ENCODE peak calls at places on chromosomes 16 and 17, in eight cellular contexts. K is fibroblast of mammary gland, A is GM10248, W is neural crest cell, Z is body of pancreas, X is transverse colon, E is cardiac muscle cell, O is astrocyte of the cerebellum. J is an unnamed sample.

GRCh38 chr16:85431431-85432124 is 181.5 kb upstream of the GSE1 start:
- DNase-seq in K (no peak), A (no peak), W (no peak), Z (no peak), X (peak), E (no peak), O (no peak), J (no peak)

GRCh38 chr17:47013341-47013740 is 34.3 kb upstream of the RPRML start:
- DNase-seq in K (no peak), A (no peak), W (no peak), Z (no peak), X (no peak), E (no peak), O (peak), J (no peak)

GRCh38 chr17:3907483-3908216 is 8.6 kb downstream of the P2RX1 start:
- DNase-seq in K (no peak), A (no peak), W (no peak), Z (peak), X (no peak), E (no peak), O (no peak), J (no peak)

GRCh38 chr17:48818361-48818841 is 1.4 kb upstream of the TTLL6 start:
- DNase-seq in K (no peak), A (no peak), W (no peak), Z (no peak), X (no peak), E (no peak), O (no peak), J (no peak)

GRCh38 chr17:73856585-73856984 is 212.3 kb upstream of the SDK2 start:
- DNase-seq in K (no peak), A (no peak), W (no peak), Z (no peak), X (no peak), E (no peak), O (no peak), J (no peak)

GRCh38 chr16:24971718-24972117 is 43.5 kb downstream of the ARHGAP17 start:
- DNase-seq in K (no peak), A (no peak), W (no peak), Z (no peak), X (no peak), E (peak), O (no peak), J (no peak)

GRCh38 chr17:14201087-14201486 is 35.6 kb downstream of the CDRT15 start:
- DNase-seq in K (peak), A (no peak), W (no peak), Z (no peak), X (peak), E (no peak), O (no peak), J (no peak)

GRCh38 chr17:49249292-49249794 is 18.8 kb upstream of the PHOSPHO1 start:
- DNase-seq in K (no peak), A (no peak), W (no peak), Z (peak), X (no peak), E (peak), O (no peak), J (no peak)

GRCh38 chr16:68062910-68063393 is 22.2 kb upstream of the NFATC3 start:
- DNase-seq in K (no peak), A (no peak), W (no peak), Z (no peak), X (peak), E (no peak), O (no peak), J (no peak)

GRCh38 chr17:66737524-66737923 is 97.4 kb upstream of the CACNG5 start:
- DNase-seq in K (peak), A (no peak), W (peak), Z (peak), X (no peak), E (peak), O (peak), J (no peak)
- TF ChIP-seq CTCF in K (no peak), A (no peak), W (peak), Z (no peak), X (no peak), E (peak), O (peak), J (no peak)

GRCh38 chr17:76451480-76451879 is 1.5 kb downstream of the UBE2O start:
- DNase-seq in K (no peak), A (no peak), W (no peak), Z (no peak), X (no peak), E (no peak), O (no peak), J (no peak)

GRCh38 chr17:76449126-76449525 is 3.8 kb downstream of the UBE2O start:
- DNase-seq in K (peak), A (no peak), W (no peak), Z (no peak), X (no peak), E (no peak), O (no peak), J (no peak)

GRCh38 chr17:76453431-76453743 is 435 bp upstream of the UBE2O start:
- DNase-seq in K (no peak), A (no peak), W (no peak), Z (no peak), X (no peak), E (no peak), O (no peak), J (no peak)

GRCh38 chr17:76452102-76452645 is 778 bp downstream of the UBE2O start:
- DNase-seq in K (no peak), A (peak), W (peak), Z (peak), X (peak), E (no peak), O (no peak), J (no peak)

GRCh38 chr17:76452646-76453430 is at the start of gene UBE2O:
- DNase-seq in K (peak), A (peak), W (peak), Z (peak), X (peak), E (peak), O (peak), J (no peak)
- TF ChIP-seq CTCF in K (peak), A (peak), W (peak), Z (peak), X (peak), E (peak), O (peak), J (peak)

GRCh38 chr16:52581530-52581929 is 34.6 kb upstream of the TOX3 start:
- DNase-seq in K (no peak), A (no peak), W (no peak), Z (peak), X (no peak), E (no peak), O (no peak), J (no peak)
- TF ChIP-seq CTCF in K (no peak), A (no peak), W (peak), Z (peak), X (no peak), E (no peak), O (no peak), J (peak)

DNA sequence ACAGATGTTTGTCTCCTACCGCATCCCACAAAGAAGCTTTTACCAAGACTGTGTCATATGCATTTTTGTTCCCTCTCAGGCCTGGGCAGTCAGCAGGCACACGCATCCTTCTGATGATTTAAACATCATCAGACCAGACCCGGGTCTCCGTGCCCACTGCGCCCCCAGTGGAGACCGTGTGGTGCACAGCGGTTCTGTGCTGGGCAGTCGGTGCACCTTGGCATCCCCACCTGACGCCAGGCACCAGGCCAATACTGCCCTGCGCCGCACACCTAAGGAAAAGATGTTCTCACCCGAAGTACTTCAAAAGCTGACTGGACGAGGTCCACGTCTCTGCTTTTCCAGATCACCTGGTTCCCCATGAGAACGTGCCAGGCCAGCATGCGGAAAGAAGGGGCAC is 10.6 kb upstream of the PLD6 start:
- DNase-seq in K (no peak), A (no peak), W (no peak), Z (no peak), X (no peak), E (no peak), O (no peak), J (no peak)
- TF ChIP-seq CTCF in K (no peak), A (no peak), W (no peak), Z (no peak), X (no peak), E (no peak), O (no peak), J (no peak)

GRCh38 chr17:62179525-62180161 is 114.6 kb upstream of the MED13 start:
- DNase-seq in K (peak), A (no peak), W (no peak), Z (no peak), X (peak), E (no peak), O (no peak), J (peak)
- TF ChIP-seq CTCF in K (no peak), A (no peak), W (no peak), Z (no peak), X (peak), E (no peak), O (no peak), J (peak)

DNA sequence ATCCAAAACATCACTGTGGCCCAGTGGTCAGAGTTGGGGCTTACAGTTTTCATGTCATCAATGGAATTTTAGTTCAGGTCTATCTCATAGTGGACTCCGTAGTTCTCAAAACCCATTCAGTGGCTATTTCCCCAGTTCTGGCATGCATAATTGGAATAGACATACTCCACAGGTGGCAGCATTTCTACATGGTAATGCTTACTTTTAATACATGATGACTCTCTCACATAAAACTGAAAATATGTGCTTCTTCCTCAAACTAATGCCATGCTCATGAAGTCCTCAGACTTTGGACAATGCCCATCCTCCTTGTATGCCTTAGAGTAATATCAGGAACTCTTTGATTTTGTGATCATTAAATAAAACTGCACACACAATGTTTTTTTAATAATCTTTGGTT is 857.4 kb upstream of the GOT2 start:
- DNase-seq in K (no peak), A (no peak), W (no peak), Z (no peak), X (no peak), E (no peak), O (peak), J (no peak)
- TF ChIP-seq CTCF in K (no peak), A (no peak), W (no peak), Z (no peak), X (no peak), E (peak), O (no peak), J (no peak)